ENCODE peak calls at places on chromosomes 16 and 17, in seven cellular contexts. One of them, this sample, is unnamed.

GRCh38 chr16:79312502-79312901 is 288.0 kb downstream of the MAF start:
- DNase-seq in T-helper 9 cell: no peak
- DNase-seq in stimulated activated CD4-positive, alpha-beta T cell treated with anti-CD3 and anti-CD28 coated beads, Interleukin-2, amount 100 ng/mL, for 48 hours: no peak
- DNase-seq in SW480: no peak
- DNase-seq in AG08395: no peak
- DNase-seq in stimulated activated CD8-positive, alpha-beta memory T cell treated with anti-CD3 and anti-CD28 coated beads, Interleukin-7, amount 100 ng/mL, for 1 hour: no peak
- DNase-seq in EL: no peak
- DNase-seq in this sample: no peak

GRCh38 chr17:35104844-35105450 is 14.7 kb downstream of the RAD51D start:
- DNase-seq in EL: no peak
- DNase-seq in stimulated activated CD8-positive, alpha-beta memory T cell treated with anti-CD3 and anti-CD28 coated beads, Interleukin-7, amount 100 ng/mL, for 1 hour: no peak
- DNase-seq in stimulated activated CD4-positive, alpha-beta T cell treated with anti-CD3 and anti-CD28 coated beads, Interleukin-2, amount 100 ng/mL, for 48 hours: no peak
- DNase-seq in SW480: no peak
- DNase-seq in AG08395: no peak
- DNase-seq in T-helper 9 cell: no peak
- DNase-seq in this sample: no peak

GRCh38 chr17:78884148-78884870 is 18.7 kb downstream of the CEP295NL start:
- DNase-seq in AG08395: no peak
- DNase-seq in stimulated activated CD8-positive, alpha-beta memory T cell treated with anti-CD3 and anti-CD28 coated beads, Interleukin-7, amount 100 ng/mL, for 1 hour: no peak
- DNase-seq in SW480: peak
- DNase-seq in stimulated activated CD4-positive, alpha-beta T cell treated with anti-CD3 and anti-CD28 coated beads, Interleukin-2, amount 100 ng/mL, for 48 hours: no peak
- DNase-seq in EL: peak
- DNase-seq in T-helper 9 cell: no peak
- DNase-seq in this sample: no peak

GRCh38 chr16:24883714-24884151 is 38.0 kb downstream of the SLC5A11 start:
- DNase-seq in stimulated activated CD8-positive, alpha-beta memory T cell treated with anti-CD3 and anti-CD28 coated beads, Interleukin-7, amount 100 ng/mL, for 1 hour: no peak
- DNase-seq in AG08395: no peak
- DNase-seq in stimulated activated CD4-positive, alpha-beta T cell treated with anti-CD3 and anti-CD28 coated beads, Interleukin-2, amount 100 ng/mL, for 48 hours: no peak
- DNase-seq in T-helper 9 cell: no peak
- DNase-seq in EL: no peak
- DNase-seq in SW480: no peak
- DNase-seq in this sample: no peak

GRCh38 chr16:23640669-23640958 is 496 bp downstream of the PALB2 start:
- DNase-seq in SW480: no peak
- DNase-seq in stimulated activated CD4-positive, alpha-beta T cell treated with anti-CD3 and anti-CD28 coated beads, Interleukin-2, amount 100 ng/mL, for 48 hours: no peak
- DNase-seq in AG08395: no peak
- DNase-seq in EL: no peak
- DNase-seq in T-helper 9 cell: no peak
- DNase-seq in stimulated activated CD8-positive, alpha-beta memory T cell treated with anti-CD3 and anti-CD28 coated beads, Interleukin-7, amount 100 ng/mL, for 1 hour: no peak
- DNase-seq in this sample: no peak

GRCh38 chr17:8606415-8606814 is 24.1 kb downstream of the MYH10 start:
- DNase-seq in EL: no peak
- DNase-seq in stimulated activated CD4-positive, alpha-beta T cell treated with anti-CD3 and anti-CD28 coated beads, Interleukin-2, amount 100 ng/mL, for 48 hours: no peak
- DNase-seq in stimulated activated CD8-positive, alpha-beta memory T cell treated with anti-CD3 and anti-CD28 coated beads, Interleukin-7, amount 100 ng/mL, for 1 hour: no peak
- DNase-seq in AG08395: peak
- DNase-seq in SW480: no peak
- DNase-seq in T-helper 9 cell: no peak
- DNase-seq in this sample: no peak

GRCh38 chr16:30658731-30659506 is 688 bp downstream of the FBRS start:
- DNase-seq in stimulated activated CD4-positive, alpha-beta T cell treated with anti-CD3 and anti-CD28 coated beads, Interleukin-2, amount 100 ng/mL, for 48 hours: peak
- DNase-seq in EL: peak
- DNase-seq in T-helper 9 cell: peak
- DNase-seq in SW480: peak
- DNase-seq in AG08395: peak
- DNase-seq in stimulated activated CD8-positive, alpha-beta memory T cell treated with anti-CD3 and anti-CD28 coated beads, Interleukin-7, amount 100 ng/mL, for 1 hour: peak
- DNase-seq in this sample: peak

GRCh38 chr17:63842173-63842539 is 329 bp downstream of the SMARCD2 start:
- DNase-seq in AG08395: no peak
- DNase-seq in stimulated activated CD8-positive, alpha-beta memory T cell treated with anti-CD3 and anti-CD28 coated beads, Interleukin-7, amount 100 ng/mL, for 1 hour: no peak
- DNase-seq in stimulated activated CD4-positive, alpha-beta T cell treated with anti-CD3 and anti-CD28 coated beads, Interleukin-2, amount 100 ng/mL, for 48 hours: no peak
- DNase-seq in EL: no peak
- DNase-seq in SW480: no peak
- DNase-seq in T-helper 9 cell: peak
- DNase-seq in this sample: no peak

GRCh38 chr16:77613115-77613514 is 109.2 kb upstream of the NUDT7 start:
- DNase-seq in SW480: no peak
- DNase-seq in stimulated activated CD8-positive, alpha-beta memory T cell treated with anti-CD3 and anti-CD28 coated beads, Interleukin-7, amount 100 ng/mL, for 1 hour: no peak
- DNase-seq in T-helper 9 cell: no peak
- DNase-seq in EL: no peak
- DNase-seq in AG08395: no peak
- DNase-seq in stimulated activated CD4-positive, alpha-beta T cell treated with anti-CD3 and anti-CD28 coated beads, Interleukin-2, amount 100 ng/mL, for 48 hours: no peak
- DNase-seq in this sample: no peak

GRCh38 chr16:87339086-87339723 is 22.0 kb upstream of the C16orf95 start:
- DNase-seq in AG08395: no peak
- DNase-seq in SW480: no peak
- DNase-seq in T-helper 9 cell: no peak
- DNase-seq in EL: no peak
- DNase-seq in stimulated activated CD4-positive, alpha-beta T cell treated with anti-CD3 and anti-CD28 coated beads, Interleukin-2, amount 100 ng/mL, for 48 hours: no peak
- DNase-seq in stimulated activated CD8-positive, alpha-beta memory T cell treated with anti-CD3 and anti-CD28 coated beads, Interleukin-7, amount 100 ng/mL, for 1 hour: no peak
- DNase-seq in this sample: no peak

GRCh38 chr17:44095647-44096496 is 25.3 kb downstream of the G6PC3 start:
- DNase-seq in AG08395: peak
- DNase-seq in SW480: peak
- DNase-seq in stimulated activated CD4-positive, alpha-beta T cell treated with anti-CD3 and anti-CD28 coated beads, Interleukin-2, amount 100 ng/mL, for 48 hours: no peak
- DNase-seq in T-helper 9 cell: no peak
- DNase-seq in EL: peak
- DNase-seq in stimulated activated CD8-positive, alpha-beta memory T cell treated with anti-CD3 and anti-CD28 coated beads, Interleukin-7, amount 100 ng/mL, for 1 hour: no peak
- DNase-seq in this sample: peak

GRCh38 chr16:967077-967541 is 3.7 kb downstream of the LMF1 start:
- DNase-seq in EL: no peak
- DNase-seq in stimulated activated CD8-positive, alpha-beta memory T cell treated with anti-CD3 and anti-CD28 coated beads, Interleukin-7, amount 100 ng/mL, for 1 hour: no peak
- DNase-seq in SW480: no peak
- DNase-seq in AG08395: no peak
- DNase-seq in stimulated activated CD4-positive, alpha-beta T cell treated with anti-CD3 and anti-CD28 coated beads, Interleukin-2, amount 100 ng/mL, for 48 hours: no peak
- DNase-seq in T-helper 9 cell: no peak
- DNase-seq in this sample: no peak

GRCh38 chr17:43399839-43400328 is 1.1 kb downstream of the ARL4D start:
- DNase-seq in AG08395: no peak
- DNase-seq in stimulated activated CD8-positive, alpha-beta memory T cell treated with anti-CD3 and anti-CD28 coated beads, Interleukin-7, amount 100 ng/mL, for 1 hour: no peak
- DNase-seq in SW480: no peak
- DNase-seq in EL: no peak
- DNase-seq in stimulated activated CD4-positive, alpha-beta T cell treated with anti-CD3 and anti-CD28 coated beads, Interleukin-2, amount 100 ng/mL, for 48 hours: no peak
- DNase-seq in T-helper 9 cell: no peak
- DNase-seq in this sample: no peak

GRCh38 chr17:17555906-17556305 is 35.6 kb downstream of the PEMT start:
- DNase-seq in AG08395: no peak
- DNase-seq in T-helper 9 cell: no peak
- DNase-seq in stimulated activated CD8-positive, alpha-beta memory T cell treated with anti-CD3 and anti-CD28 coated beads, Interleukin-7, amount 100 ng/mL, for 1 hour: no peak
- DNase-seq in EL: no peak
- DNase-seq in stimulated activated CD4-positive, alpha-beta T cell treated with anti-CD3 and anti-CD28 coated beads, Interleukin-2, amount 100 ng/mL, for 48 hours: no peak
- DNase-seq in SW480: no peak
- DNase-seq in this sample: no peak

GRCh38 chr16:31130899-31131298 is 4.6 kb downstream of the PRSS8 start:
- DNase-seq in stimulated activated CD8-positive, alpha-beta memory T cell treated with anti-CD3 and anti-CD28 coated beads, Interleukin-7, amount 100 ng/mL, for 1 hour: no peak
- DNase-seq in stimulated activated CD4-positive, alpha-beta T cell treated with anti-CD3 and anti-CD28 coated beads, Interleukin-2, amount 100 ng/mL, for 48 hours: no peak
- DNase-seq in EL: no peak
- DNase-seq in SW480: no peak
- DNase-seq in T-helper 9 cell: no peak
- DNase-seq in AG08395: no peak
- DNase-seq in this sample: no peak

GRCh38 chr16:75053791-75054555 is 55.1 kb downstream of the ZNRF1 start:
- DNase-seq in EL: no peak
- DNase-seq in AG08395: no peak
- DNase-seq in T-helper 9 cell: no peak
- DNase-seq in SW480: peak
- DNase-seq in stimulated activated CD4-positive, alpha-beta T cell treated with anti-CD3 and anti-CD28 coated beads, Interleukin-2, amount 100 ng/mL, for 48 hours: no peak
- DNase-seq in stimulated activated CD8-positive, alpha-beta memory T cell treated with anti-CD3 and anti-CD28 coated beads, Interleukin-7, amount 100 ng/mL, for 1 hour: no peak
- DNase-seq in this sample: peak

GRCh38 chr17:68698761-68699160 is 97.6 kb upstream of the FAM20A start:
- DNase-seq in SW480: no peak
- DNase-seq in AG08395: no peak
- DNase-seq in stimulated activated CD8-positive, alpha-beta memory T cell treated with anti-CD3 and anti-CD28 coated beads, Interleukin-7, amount 100 ng/mL, for 1 hour: no peak
- DNase-seq in stimulated activated CD4-positive, alpha-beta T cell treated with anti-CD3 and anti-CD28 coated beads, Interleukin-2, amount 100 ng/mL, for 48 hours: no peak
- DNase-seq in EL: no peak
- DNase-seq in T-helper 9 cell: no peak
- DNase-seq in this sample: no peak

GRCh38 chr17:75763269-75763607 is 1.8 kb downstream of the GALK1 start:
- DNase-seq in SW480: no peak
- DNase-seq in T-helper 9 cell: no peak
- DNase-seq in AG08395: no peak
- DNase-seq in stimulated activated CD8-positive, alpha-beta memory T cell treated with anti-CD3 and anti-CD28 coated beads, Interleukin-7, amount 100 ng/mL, for 1 hour: no peak
- DNase-seq in EL: no peak
- DNase-seq in stimulated activated CD4-positive, alpha-beta T cell treated with anti-CD3 and anti-CD28 coated beads, Interleukin-2, amount 100 ng/mL, for 48 hours: no peak
- DNase-seq in this sample: no peak

GRCh38 chr17:73343739-73344454 is 32.1 kb upstream of the CDC42EP4 start:
- DNase-seq in T-helper 9 cell: no peak
- DNase-seq in EL: peak
- DNase-seq in stimulated activated CD8-positive, alpha-beta memory T cell treated with anti-CD3 and anti-CD28 coated beads, Interleukin-7, amount 100 ng/mL, for 1 hour: no peak
- DNase-seq in SW480: peak
- DNase-seq in stimulated activated CD4-positive, alpha-beta T cell treated with anti-CD3 and anti-CD28 coated beads, Interleukin-2, amount 100 ng/mL, for 48 hours: no peak
- DNase-seq in AG08395: no peak
- DNase-seq in this sample: no peak